ENCODE peak calls at places on chromosomes 2 and 18, in nine cellular contexts. C is tibial artery, B is ovary, P is adrenal gland, X is IMR-90, M is H1, H is K562, W is heart left ventricle, G is spleen. N is an unnamed sample. For H3K4me1, the result is how much of the 10 kb centered on the place peaks cover.

GRCh38 chr2:192099742-192100141 is 95.0 kb downstream of the TMEFF2 start:
- DNase-seq in C (no peak), B (no peak), P (no peak), X (no peak), M (no peak), H (no peak), W (no peak), G (no peak), N (no peak)

GRCh38 chr2:70565039-70565731 is 11.6 kb upstream of the TGFA start:
- DNase-seq in C (no peak), B (no peak), P (no peak), X (no peak), M (no peak), H (no peak), W (no peak), G (no peak), N (no peak)

GRCh38 chr2:24009680-24010476 is at the start of gene MFSD2B:
- DNase-seq in C (no peak), B (no peak), P (no peak), X (no peak), M (no peak), H (peak), W (no peak), G (no peak), N (no peak)

GRCh38 chr2:15940661-15941482 is 522 bp downstream of the MYCN start:
- DNase-seq in C (no peak), B (no peak), P (no peak), X (no peak), M (no peak), H (no peak), W (no peak), G (no peak), N (no peak)

GRCh38 chr2:20185176-20186022 is 39.5 kb downstream of the SDC1 start:
- DNase-seq in C (no peak), B (no peak), P (no peak), X (peak), M (no peak), H (no peak), W (no peak), G (no peak), N (peak)

GRCh38 chr2:85132834-85133637 is at the start of gene TCF7L1:
- DNase-seq in C (peak), B (peak), P (peak), X (peak), M (peak), H (peak), W (peak), G (peak), N (peak)

GRCh38 chr2:218002792-218003191 is at the start of gene TNS1:
- DNase-seq in C (peak), B (peak), P (peak), X (peak), M (no peak), H (no peak), W (no peak), G (no peak), N (peak)

GRCh38 chr2:74462054-74462785 is 3.0 kb downstream of the MOGS start:
- DNase-seq in C (no peak), B (no peak), P (no peak), X (no peak), M (no peak), H (no peak), W (no peak), G (peak), N (no peak)

GRCh38 chr2:159124441-159124911 is 156.0 kb downstream of the TANC1 start:
- DNase-seq in C (no peak), B (no peak), P (peak), X (peak), M (no peak), H (peak), W (no peak), G (no peak), N (no peak)

GRCh38 chr2:25310965-25311865 is 30.5 kb downstream of the DNMT3A start:
- DNase-seq in C (no peak), B (no peak), P (peak), X (no peak), M (no peak), H (no peak), W (peak), G (no peak), N (no peak)

GRCh38 chr2:164510895-164511294 is 110.4 kb downstream of the GRB14 start:
- DNase-seq in C (no peak), B (no peak), P (no peak), X (no peak), M (no peak), H (no peak), W (peak), G (no peak), N (no peak)

GRCh38 chr2:141380625-141381012 is 750.2 kb downstream of the LRP1B start:
- DNase-seq in C (no peak), B (no peak), P (no peak), X (no peak), M (no peak), H (no peak), W (no peak), G (no peak), N (no peak)

GRCh38 chr18:55280515-55280914 is 307.5 kb downstream of the TCF4 start:
- DNase-seq in C (no peak), B (no peak), P (no peak), X (peak), M (no peak), H (no peak), W (no peak), G (no peak), N (no peak)

GRCh38 chr2:215845839-215846586 is 167.3 kb downstream of the MREG start:
- DNase-seq in C (no peak), B (no peak), P (no peak), X (no peak), M (no peak), H (no peak), W (no peak), G (no peak), N (no peak)

GRCh38 chr2:54577944-54578667 is 122.0 kb downstream of the SPTBN1 start:
- DNase-seq in C (no peak), B (no peak), P (no peak), X (no peak), M (no peak), H (no peak), W (no peak), G (no peak), N (no peak)

GRCh38 chr2:202494300-202494699 is 118.2 kb downstream of the BMPR2 start:
- DNase-seq in C (no peak), B (no peak), P (no peak), X (peak), M (no peak), H (no peak), W (no peak), G (no peak), N (no peak)

GRCh38 chr2:230925879-230926765 is 1.1 kb upstream of the GPR55 start:
- DNase-seq in C (peak), B (no peak), P (no peak), X (no peak), M (no peak), H (no peak), W (peak), G (peak), N (peak)

GRCh38 chr2:159326569-159327255 is 40.2 kb upstream of the WDSUB1 start:
- DNase-seq in C (no peak), B (no peak), P (no peak), X (peak), M (no peak), H (no peak), W (no peak), G (no peak), N (no peak)

GRCh38 chr2:86295071-86295470 is 42.4 kb downstream of the REEP1 start:
- DNase-seq in C (no peak), B (no peak), P (no peak), X (no peak), M (no peak), H (no peak), W (no peak), G (no peak), N (no peak)

GRCh38 chr2:81304154-81304830 is 999.7 kb upstream of the LRRTM1 start:
- DNase-seq in C (no peak), B (no peak), P (no peak), X (no peak), M (no peak), H (no peak), W (no peak), G (no peak), N (no peak)

DNA sequence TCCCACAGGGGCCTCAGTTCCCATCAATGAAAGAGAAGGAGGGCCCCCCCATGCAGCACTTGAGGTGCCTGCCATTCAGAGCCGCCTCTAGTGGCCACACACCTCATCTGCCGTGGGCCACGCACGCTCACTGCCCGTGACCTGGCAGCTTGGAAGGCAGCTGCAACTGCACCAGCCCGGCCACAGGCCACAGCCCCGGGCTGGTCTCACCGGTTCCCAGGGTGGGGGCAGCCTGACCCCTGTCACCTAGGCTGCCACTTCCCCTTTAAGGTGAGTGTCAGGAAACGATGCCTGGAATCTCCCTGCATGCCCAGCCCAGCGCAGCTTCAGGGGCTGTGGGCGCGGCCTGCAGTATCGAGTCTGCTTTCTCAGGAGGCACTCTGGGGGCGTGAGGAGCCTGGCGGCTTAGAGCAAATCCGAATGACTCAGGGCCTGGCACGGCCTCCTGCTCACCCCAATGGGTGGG is 2.6 kb downstream of the MAB21L4 start:
- DNase-seq in C (no peak), B (no peak), P (no peak), X (peak), M (no peak), H (no peak), W (no peak), G (no peak), N (no peak)
- H3K4me1 ChIP-seq in C (under half), B (under half), P (under half), X (under half), M (under half), H (under half), W (under half), G (under half), N (under half)

DNA sequence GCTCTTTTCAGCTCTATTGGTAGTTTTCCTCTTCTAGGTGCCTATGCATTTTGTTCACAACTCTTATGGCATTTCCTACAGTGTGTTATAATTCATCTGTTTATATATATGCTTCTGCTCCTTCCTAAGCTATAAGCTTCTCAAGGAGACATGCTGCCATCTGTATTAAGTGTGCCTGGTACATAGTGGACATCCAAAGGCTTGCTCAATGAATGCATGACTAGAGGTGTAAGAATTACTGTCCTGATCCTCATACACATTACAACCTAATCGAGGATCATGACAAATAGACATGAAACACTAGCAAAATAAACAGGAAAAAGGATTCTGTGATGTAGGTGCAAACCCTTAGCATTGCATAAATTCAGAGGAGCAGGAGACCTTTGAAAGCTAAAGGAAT is 50.2 kb downstream of the CDC42EP3 start:
- DNase-seq in C (no peak), B (no peak), P (no peak), X (no peak), M (no peak), H (no peak), W (no peak), G (no peak), N (no peak)
- H3K4me1 ChIP-seq in C (under half), B (under half), P (under half), X (under half), M (under half), H (under half), W (under half), G (under half), N (under half)

GRCh38 chr18:48547456-48548403 is 8.9 kb downstream of the CTIF start:
- DNase-seq in C (peak), B (no peak), P (peak), X (peak), M (no peak), H (peak), W (no peak), G (no peak), N (peak)
- H3K4me1 ChIP-seq in C (under half), B (under half), P (under half), X (half or more), M (under half), H (half or more), W (under half), G (under half), N (under half)

GRCh38 chr18:58401191-58401590 is 227.7 kb downstream of the ALPK2 start:
- DNase-seq in C (no peak), B (no peak), P (no peak), X (no peak), M (no peak), H (no peak), W (no peak), G (no peak), N (no peak)
- H3K4me1 ChIP-seq in C (under half), B (under half), P (under half), X (under half), M (under half), H (under half), W (under half), G (under half), N (under half)

GRCh38 chr2:197258580-197258979 is 52.0 kb downstream of the ANKRD44 start:
- DNase-seq in C (no peak), B (no peak), P (no peak), X (peak), M (no peak), H (no peak), W (no peak), G (no peak), N (no peak)

GRCh38 chr2:197264332-197264731 is 46.2 kb downstream of the ANKRD44 start:
- DNase-seq in C (no peak), B (no peak), P (no peak), X (peak), M (no peak), H (no peak), W (no peak), G (no peak), N (no peak)

GRCh38 chr2:197263077-197263476 is 47.5 kb downstream of the ANKRD44 start:
- DNase-seq in C (no peak), B (no peak), P (no peak), X (no peak), M (no peak), H (no peak), W (no peak), G (peak), N (no peak)

GRCh38 chr2:197259470-197259999 is 51.0 kb downstream of the ANKRD44 start:
- DNase-seq in C (no peak), B (no peak), P (no peak), X (no peak), M (no peak), H (no peak), W (no peak), G (no peak), N (no peak)

GRCh38 chr2:197261808-197262226 is 48.8 kb downstream of the ANKRD44 start:
- DNase-seq in C (no peak), B (no peak), P (no peak), X (peak), M (no peak), H (no peak), W (no peak), G (no peak), N (no peak)
- H3K4me1 ChIP-seq in C (under half), B (under half), P (under half), X (under half), M (under half), H (under half), W (under half), G (half or more), N (under half)

DNA sequence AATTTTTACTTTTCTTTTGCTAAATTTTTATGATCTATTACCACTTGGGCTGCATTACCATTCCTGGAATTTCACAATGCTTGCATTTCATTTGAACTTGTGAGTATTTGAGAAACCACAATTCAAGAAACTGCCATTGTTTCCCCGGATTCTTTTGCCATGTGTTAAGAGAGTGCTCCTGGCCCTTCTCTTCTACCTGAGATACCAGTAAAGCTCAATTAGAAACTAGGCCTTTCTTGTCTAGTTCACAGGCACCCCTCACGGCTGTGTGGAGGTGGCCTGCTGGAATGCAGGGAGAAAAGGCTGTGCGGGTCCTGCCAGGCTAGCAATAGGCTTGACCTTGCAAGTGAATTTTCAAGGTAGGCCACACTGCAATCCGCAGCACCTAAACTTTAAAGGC is 40.8 kb downstream of the ZEB2 start:
- DNase-seq in C (no peak), B (no peak), P (no peak), X (peak), M (peak), H (no peak), W (no peak), G (no peak), N (no peak)
- H3K4me1 ChIP-seq in C (under half), B (under half), P (under half), X (under half), M (under half), H (under half), W (under half), G (half or more), N (under half)

GRCh38 chr2:39470580-39470979 is 33.5 kb upstream of the MAP4K3 start:
- DNase-seq in C (no peak), B (no peak), P (no peak), X (no peak), M (no peak), H (no peak), W (no peak), G (no peak), N (no peak)
- H3K4me1 ChIP-seq in C (under half), B (under half), P (under half), X (under half), M (under half), H (under half), W (under half), G (under half), N (under half)

GRCh38 chr18:46706968-46707367 is 49.9 kb downstream of the ST8SIA5 start:
- DNase-seq in C (no peak), B (no peak), P (no peak), X (no peak), M (no peak), H (no peak), W (no peak), G (no peak), N (no peak)
- H3K4me1 ChIP-seq in C (under half), B (under half), P (under half), X (under half), M (under half), H (under half), W (under half), G (under half), N (under half)

DNA sequence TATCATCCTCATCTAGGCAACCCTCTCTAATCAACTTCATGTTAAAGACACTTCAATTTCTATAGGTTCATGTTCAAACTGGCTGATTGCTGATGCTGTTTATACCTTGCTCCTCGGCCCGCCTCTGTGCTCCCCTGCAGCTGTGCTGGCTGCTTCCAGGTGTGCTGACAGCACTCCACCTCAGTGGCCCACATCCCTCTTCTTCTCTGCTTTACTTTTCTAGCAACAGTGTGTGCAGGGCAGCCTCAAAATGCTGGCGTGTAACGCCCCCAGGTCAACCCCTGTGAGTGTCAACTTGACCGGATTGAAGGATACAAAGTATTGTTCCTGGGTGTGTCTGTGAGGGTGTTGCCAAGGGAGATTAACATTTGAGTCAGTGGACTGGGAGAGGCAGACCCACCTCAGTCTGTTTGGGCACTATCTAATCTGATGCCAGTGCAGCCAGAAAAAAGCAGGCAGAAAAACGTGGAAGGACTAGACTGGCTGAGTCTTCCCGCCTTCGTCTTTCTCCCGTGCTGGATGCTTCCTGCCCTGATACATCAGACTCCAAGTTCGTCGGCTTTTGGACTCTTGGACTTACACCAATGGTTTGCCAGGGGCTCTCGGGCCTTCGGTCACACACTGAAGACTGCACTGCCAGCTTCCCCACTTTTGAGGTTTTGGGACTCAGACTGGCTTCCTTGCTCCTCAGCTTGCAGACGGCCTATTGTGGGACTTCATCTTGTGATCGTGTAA is 94.7 kb downstream of the COL6A3 start:
- DNase-seq in C (no peak), B (no peak), P (no peak), X (no peak), M (no peak), H (no peak), W (no peak), G (no peak), N (no peak)
- H3K4me1 ChIP-seq in C (under half), B (under half), P (under half), X (under half), M (under half), H (under half), W (under half), G (under half), N (under half)